ENCODE peak calls at places on chromosomes 11 and 22, in seven cellular contexts. W is NCI-H1092, R is neuronal stem cell, U is coronary artery, J is SK-MEL-5, V is KBM-7, I is NCI-H510A treated with DMSO at 0.1 percent for 48 hours. D is an unnamed sample.

GRCh38 chr22:46758867-46759290 is 3.6 kb upstream of the TBC1D22A start:
- DNase-seq in W (no peak), R (peak; percentile 45), U (no peak), J (peak; percentile 89), V (peak; percentile 83), I (peak; percentile 51), D (no peak)

GRCh38 chr11:72642815-72643511 is 31.3 kb downstream of the PDE2A start:
- DNase-seq in W (peak; percentile 30), R (peak; percentile 71), U (no peak), J (peak; percentile 63), V (peak; percentile 82), I (peak; percentile 55), D (no peak)

GRCh38 chr11:84316866-84317560 is 1030.8 kb upstream of the CCDC90B start:
- DNase-seq in W (no peak), R (peak; percentile 21), U (no peak), J (no peak), V (no peak), I (peak; percentile 7), D (no peak)

GRCh38 chr11:22343411-22344032 is 5.3 kb downstream of the SLC17A6 start:
- DNase-seq in W (no peak), R (peak; percentile 21), U (no peak), J (no peak), V (no peak), I (no peak), D (no peak)

GRCh38 chr11:95338430-95338991 is 107.5 kb upstream of the SESN3 start:
- DNase-seq in W (peak; percentile 93), R (no peak), U (no peak), J (no peak), V (no peak), I (no peak), D (no peak)

GRCh38 chr11:65489706-65490310 is 9.0 kb upstream of the MALAT1 start:
- DNase-seq in W (no peak), R (no peak), U (peak; percentile 83), J (no peak), V (no peak), I (no peak), D (no peak)

GRCh38 chr11:121550247-121551132 is 97.7 kb upstream of the SORL1-AS1 start:
- DNase-seq in W (no peak), R (no peak), U (no peak), J (no peak), V (peak; percentile 26), I (no peak), D (peak; percentile 67)

GRCh38 chr11:66886671-66887221 is 29.9 kb downstream of the LRFN4 start:
- DNase-seq in W (no peak), R (no peak), U (no peak), J (no peak), V (no peak), I (no peak), D (no peak)

GRCh38 chr11:38971141-38971540 is 2373.1 kb upstream of the RAG2 start:
- DNase-seq in W (no peak), R (no peak), U (no peak), J (peak; percentile 68), V (no peak), I (no peak), D (no peak)

GRCh38 chr11:119450590-119450989 is 27.6 kb upstream of the THY1 start:
- DNase-seq in W (no peak), R (no peak), U (no peak), J (no peak), V (no peak), I (no peak), D (no peak)

GRCh38 chr11:43575931-43576833 is 104.4 kb upstream of the HSD17B12 start:
- DNase-seq in W (no peak), R (no peak), U (no peak), J (no peak), V (peak; percentile 20), I (no peak), D (no peak)

GRCh38 chr22:47192106-47192650 is 429.7 kb downstream of the TBC1D22A start:
- DNase-seq in W (no peak), R (no peak), U (peak; percentile 71), J (no peak), V (no peak), I (no peak), D (peak; percentile 70)

GRCh38 chr22:36964110-36964509 is 50.7 kb downstream of the CSF2RB start:
- DNase-seq in W (no peak), R (no peak), U (no peak), J (no peak), V (no peak), I (no peak), D (no peak)

GRCh38 chr11:1161410-1162152 is 3.8 kb downstream of the MUC5AC start:
- DNase-seq in W (no peak), R (no peak), U (peak; percentile 65), J (no peak), V (no peak), I (no peak), D (no peak)

GRCh38 chr22:44111562-44112155 is 69.1 kb upstream of the PARVG start:
- DNase-seq in W (no peak), R (no peak), U (no peak), J (no peak), V (no peak), I (no peak), D (no peak)

GRCh38 chr11:118641463-118642019 is 34.1 kb downstream of the PHLDB1 start:
- DNase-seq in W (peak; percentile 63), R (no peak), U (no peak), J (no peak), V (no peak), I (peak; percentile 94), D (no peak)

GRCh38 chr22:43014062-43014875 is 680 bp downstream of the PACSIN2 start:
- DNase-seq in W (no peak), R (peak; percentile 54), U (no peak), J (peak; percentile 46), V (peak; percentile 49), I (no peak), D (no peak)

GRCh38 chr11:35112056-35112845 is 26.7 kb upstream of the CD44 start:
- DNase-seq in W (no peak), R (no peak), U (no peak), J (no peak), V (no peak), I (no peak), D (no peak)

GRCh38 chr11:123671534-123671933 is 17.1 kb upstream of the SCN3B start:
- DNase-seq in W (no peak), R (no peak), U (no peak), J (no peak), V (no peak), I (no peak), D (no peak)

GRCh38 chr11:61065955-61066638 is 36.2 kb upstream of the CD5 start:
- DNase-seq in W (no peak), R (no peak), U (no peak), J (no peak), V (no peak), I (no peak), D (peak; percentile 87)

GRCh38 chr11:217704-218103 is 10.2 kb downstream of the RIC8A start:
- DNase-seq in W (no peak), R (no peak), U (no peak), J (no peak), V (no peak), I (no peak), D (no peak)

GRCh38 chr22:36331912-36332622 is 55.7 kb downstream of the MYH9 start:
- DNase-seq in W (peak; percentile 59), R (no peak), U (no peak), J (no peak), V (peak; percentile 82), I (peak; percentile 51), D (no peak)

GRCh38 chr11:130315354-130315970 is 745 bp upstream of the ZBTB44 start:
- DNase-seq in W (peak; percentile 29), R (no peak), U (peak; percentile 73), J (no peak), V (no peak), I (no peak), D (no peak)

GRCh38 chr11:95404370-95404769 is 173.4 kb upstream of the SESN3 start:
- DNase-seq in W (no peak), R (no peak), U (no peak), J (no peak), V (no peak), I (no peak), D (no peak)

GRCh38 chr22:26461188-26461810 is 22.3 kb downstream of the HPS4 start:
- DNase-seq in W (peak; percentile 22), R (peak; percentile 63), U (no peak), J (peak; percentile 89), V (peak; percentile 54), I (peak; percentile 62), D (no peak)

GRCh38 chr11:58057481-58057880 is 26.7 kb downstream of the OR6Q1 start:
- DNase-seq in W (no peak), R (no peak), U (no peak), J (no peak), V (no peak), I (no peak), D (no peak)

GRCh38 chr22:32684822-32685187 is 116.7 kb upstream of the TIMP3 start:
- DNase-seq in W (no peak), R (no peak), U (peak; percentile 2), J (no peak), V (no peak), I (no peak), D (no peak)

GRCh38 chr22:23216331-23217170 is 36.2 kb downstream of the BCR start:
- DNase-seq in W (no peak), R (no peak), U (no peak), J (no peak), V (peak; percentile 74), I (no peak), D (no peak)

GRCh38 chr22:22943521-22944267 is 56.1 kb downstream of the IGLL5 start:
- DNase-seq in W (no peak), R (no peak), U (peak; percentile 47), J (no peak), V (no peak), I (no peak), D (no peak)

GRCh38 chr11:1049431-1049891 is 12.9 kb upstream of the MUC6 start:
- DNase-seq in W (peak; percentile 44), R (no peak), U (no peak), J (no peak), V (no peak), I (no peak), D (no peak)

GRCh38 chr22:26894362-26894761 is 237.0 kb downstream of the MIAT start:
- DNase-seq in W (no peak), R (no peak), U (peak; percentile 28), J (no peak), V (no peak), I (no peak), D (no peak)

GRCh38 chr11:69700278-69701140 is 3.3 kb downstream of the FGF19 start:
- DNase-seq in W (peak; percentile 83), R (no peak), U (no peak), J (peak; percentile 91), V (no peak), I (peak; percentile 60), D (no peak)

GRCh38 chr11:12175694-12176241 is 65.4 kb downstream of the MICAL2 start:
- DNase-seq in W (no peak), R (no peak), U (peak; percentile 61), J (no peak), V (no peak), I (no peak), D (no peak)

GRCh38 chr11:119714590-119714989 is 14.4 kb downstream of the NECTIN1 start:
- DNase-seq in W (no peak), R (no peak), U (no peak), J (no peak), V (no peak), I (no peak), D (no peak)

GRCh38 chr11:14390669-14391068 is 31.7 kb upstream of the RRAS2 start:
- DNase-seq in W (no peak), R (no peak), U (no peak), J (no peak), V (no peak), I (no peak), D (no peak)

GRCh38 chr22:41524809-41525449 is 19.3 kb downstream of the POLR3H start:
- DNase-seq in W (no peak), R (no peak), U (no peak), J (no peak), V (no peak), I (no peak), D (no peak)

GRCh38 chr11:31690041-31690440 is 121.1 kb downstream of the PAX6 start:
- DNase-seq in W (no peak), R (no peak), U (no peak), J (no peak), V (no peak), I (no peak), D (no peak)